ENCODE peak calls at places on chromosome 1, in four cellular contexts. J is ovary, R is NCI-H2171, V is endodermal cell. Q is an unnamed sample.

GRCh38 chr1:234915923-234916675 is 212.5 kb downstream of the TOMM20 start:
- DNase-seq in R (peak; percentile 22), V (no peak), J (no peak), Q (no peak)

GRCh38 chr1:6704746-6705145 is 3.1 kb upstream of the DNAJC11 start:
- DNase-seq in V (peak; percentile 11), R (no peak), J (no peak), Q (no peak)

GRCh38 chr1:115123116-115123515 is 33.8 kb upstream of the TSPAN2 start:
- DNase-seq in J (no peak), V (no peak), R (no peak), Q (no peak)

GRCh38 chr1:228048120-228048519 is 34.4 kb upstream of the ARF1 start:
- DNase-seq in J (no peak), R (no peak), V (no peak), Q (no peak)

GRCh38 chr1:151133339-151133761 is 13.1 kb downstream of the SEMA6C start:
- DNase-seq in J (peak; percentile 68), R (no peak), V (peak; percentile 78), Q (no peak)

GRCh38 chr1:7422081-7422480 is 349.0 kb upstream of the VAMP3 start:
- DNase-seq in V (no peak), J (peak; percentile 8), R (no peak), Q (peak; percentile 21)

GRCh38 chr1:63403386-63403785 is 36.0 kb downstream of the ALG6 start:
- DNase-seq in R (no peak), J (no peak), V (no peak), Q (no peak)

GRCh38 chr1:174680101-174680500 is 232.3 kb downstream of the GPR52 start:
- DNase-seq in J (no peak), R (no peak), V (no peak), Q (no peak)

GRCh38 chr1:23217421-23218115 is at the start of gene HTR1D:
- DNase-seq in J (peak; percentile 15), V (peak; percentile 86), R (no peak), Q (peak; percentile 67)

GRCh38 chr1:218380125-218380977 is 35.2 kb downstream of the TGFB2 start:
- DNase-seq in V (no peak), J (no peak), R (no peak), Q (no peak)